ENCODE peak calls at places on chromosomes 5 and 9, in six cellular contexts. T, G, F, J, O and W are unnamed samples.
A peak's percentile ranks its signal among the peaks of the same experiment; 100 is the strongest.

GRCh38 chr5:125410501-125411162 is 664.2 kb upstream of the ZNF608 start:
- DNase-seq in T (no peak), G (no peak), F (no peak), J (no peak), O (no peak), W (peak; percentile 50)

GRCh38 chr5:28117273-28118065 is 1079.1 kb upstream of the CDH9 start:
- DNase-seq in T (no peak), G (no peak), F (no peak), J (no peak), O (no peak), W (no peak)

GRCh38 chr5:178790371-178790770 is 59.9 kb upstream of the ZNF354A start:
- DNase-seq in T (no peak), G (no peak), F (no peak), J (no peak), O (no peak), W (no peak)

GRCh38 chr5:98722188-98722587 is 51.3 kb upstream of the RGMB start:
- DNase-seq in T (no peak), G (no peak), F (no peak), J (no peak), O (no peak), W (no peak)

GRCh38 chr9:134706522-134706921 is 64.9 kb downstream of the COL5A1 start:
- DNase-seq in T (no peak), G (no peak), F (no peak), J (no peak), O (no peak), W (no peak)

GRCh38 chr5:116553366-116553765 is 21.3 kb downstream of the SEMA6A start:
- DNase-seq in T (no peak), G (no peak), F (no peak), J (no peak), O (no peak), W (no peak)

GRCh38 chr5:91206734-91207133 is 176.4 kb downstream of the ARRDC3 start:
- DNase-seq in T (no peak), G (no peak), F (no peak), J (no peak), O (no peak), W (no peak)

GRCh38 chr5:78647411-78647818 is 1.2 kb downstream of the LHFPL2 start:
- DNase-seq in T (no peak), G (peak; percentile 37), F (no peak), J (no peak), O (no peak), W (no peak)

GRCh38 chr5:42423285-42424152 is at the start of gene GHR:
- DNase-seq in T (peak; percentile 55), G (peak; percentile 77), F (peak; percentile 92), J (peak; percentile 73), O (peak; percentile 45), W (peak; percentile 90)

GRCh38 chr5:149264432-149265069 is 7.1 kb upstream of the AFAP1L1 start:
- DNase-seq in T (no peak), G (peak; percentile 84), F (no peak), J (no peak), O (no peak), W (peak; percentile 38)

GRCh38 chr9:133787749-133788015 is 49.5 kb upstream of the SARDH start:
- DNase-seq in T (no peak), G (no peak), F (no peak), J (no peak), O (no peak), W (no peak)

GRCh38 chr5:78677777-78678668 is 29.5 kb upstream of the LHFPL2 start:
- DNase-seq in T (peak; percentile 91), G (peak; percentile 57), F (peak; percentile 87), J (no peak), O (no peak), W (no peak)

GRCh38 chr5:35004200-35004599 is 43.5 kb downstream of the AGXT2 start:
- DNase-seq in T (no peak), G (no peak), F (no peak), J (no peak), O (no peak), W (no peak)

GRCh38 chr9:38141751-38142150 is 72.7 kb upstream of the SHB start:
- DNase-seq in T (peak; percentile 44), G (no peak), F (no peak), J (no peak), O (no peak), W (no peak)

GRCh38 chr9:103837940-103838339 is 256.2 kb upstream of the SMC2 start:
- DNase-seq in T (no peak), G (no peak), F (no peak), J (no peak), O (no peak), W (no peak)

GRCh38 chr9:33044162-33044673 is 19.1 kb downstream of the DNAJA1 start:
- DNase-seq in T (peak; percentile 51), G (peak; percentile 69), F (peak; percentile 96), J (peak; percentile 68), O (peak; percentile 63), W (peak; percentile 92)

GRCh38 chr5:38601843-38602424 is 45.5 kb upstream of the LIFR start:
- DNase-seq in T (no peak), G (no peak), F (no peak), J (no peak), O (no peak), W (no peak)

GRCh38 chr5:11363779-11364178 is 540.5 kb downstream of the CTNND2 start:
- DNase-seq in T (no peak), G (no peak), F (no peak), J (no peak), O (no peak), W (no peak)

GRCh38 chr5:1865486-1865885 is 17.2 kb downstream of the IRX4 start:
- DNase-seq in T (no peak), G (no peak), F (no peak), J (no peak), O (no peak), W (no peak)

GRCh38 chr9:6218099-6218502 is 2.5 kb downstream of the IL33 start:
- DNase-seq in T (peak; percentile 36), G (no peak), F (no peak), J (no peak), O (peak; percentile 92), W (no peak)

GRCh38 chr9:1869843-1870242 is 145.3 kb upstream of the SMARCA2 start:
- DNase-seq in T (no peak), G (peak; percentile 45), F (no peak), J (peak; percentile 14), O (no peak), W (no peak)